ENCODE peak calls at places on chromosome 10, in seven cellular contexts. One of them, this sample, is unnamed.
A peak's percentile ranks its signal among the peaks of the same experiment; 100 is the strongest.

GRCh38 chr10:103231047-103231551 is 14.6 kb upstream of the RPEL1 start:
- DNase-seq in lower leg skin: no peak
- DNase-seq in hepatocyte: peak; percentile 57
- DNase-seq in cardiac muscle cell: peak; percentile 87
- DNase-seq in A549: peak; percentile 96
- DNase-seq in cardiac fibroblast: peak; percentile 97
- DNase-seq in osteocyte: no peak
- DNase-seq in this sample: no peak

GRCh38 chr10:130340816-130341215 is 204.6 kb downstream of the GLRX3 start:
- DNase-seq in lower leg skin: peak; percentile 75
- DNase-seq in hepatocyte: no peak
- DNase-seq in cardiac muscle cell: no peak
- DNase-seq in A549: no peak
- DNase-seq in cardiac fibroblast: no peak
- DNase-seq in osteocyte: peak; percentile 74
- DNase-seq in this sample: peak; percentile 47

GRCh38 chr10:15836797-15837196 is 23.5 kb downstream of the MINDY3 start:
- DNase-seq in lower leg skin: no peak
- DNase-seq in hepatocyte: no peak
- DNase-seq in cardiac muscle cell: no peak
- DNase-seq in A549: no peak
- DNase-seq in cardiac fibroblast: no peak
- DNase-seq in osteocyte: no peak
- DNase-seq in this sample: no peak

GRCh38 chr10:43355749-43356371 is 15.6 kb upstream of the FXYD4 start:
- DNase-seq in lower leg skin: no peak
- DNase-seq in hepatocyte: no peak
- DNase-seq in cardiac muscle cell: no peak
- DNase-seq in A549: peak; percentile 82
- DNase-seq in cardiac fibroblast: peak; percentile 53
- DNase-seq in osteocyte: no peak
- DNase-seq in this sample: no peak

GRCh38 chr10:103757531-103758293 is 97.7 kb downstream of the SH3PXD2A start:
- DNase-seq in lower leg skin: peak; percentile 92
- DNase-seq in hepatocyte: peak; percentile 43
- DNase-seq in cardiac muscle cell: no peak
- DNase-seq in A549: peak; percentile 81
- DNase-seq in cardiac fibroblast: peak; percentile 78
- DNase-seq in osteocyte: no peak
- DNase-seq in this sample: no peak

GRCh38 chr10:26486985-26487850 is 49.1 kb downstream of the APBB1IP start:
- DNase-seq in lower leg skin: no peak
- DNase-seq in hepatocyte: peak; percentile 74
- DNase-seq in cardiac muscle cell: no peak
- DNase-seq in A549: peak; percentile 94
- DNase-seq in cardiac fibroblast: peak; percentile 90
- DNase-seq in osteocyte: no peak
- DNase-seq in this sample: no peak

GRCh38 chr10:35409094-35409582 is 72.8 kb downstream of the CCNY start:
- DNase-seq in lower leg skin: no peak
- DNase-seq in hepatocyte: no peak
- DNase-seq in cardiac muscle cell: no peak
- DNase-seq in A549: no peak
- DNase-seq in cardiac fibroblast: peak; percentile 84
- DNase-seq in osteocyte: no peak
- DNase-seq in this sample: no peak

GRCh38 chr10:12566161-12567115 is 217.1 kb downstream of the CAMK1D start:
- DNase-seq in lower leg skin: peak; percentile 88
- DNase-seq in hepatocyte: no peak
- DNase-seq in cardiac muscle cell: no peak
- DNase-seq in A549: no peak
- DNase-seq in cardiac fibroblast: peak; percentile 30
- DNase-seq in osteocyte: no peak
- DNase-seq in this sample: no peak

GRCh38 chr10:20418286-20418685 is 478.8 kb downstream of the NEBL start:
- DNase-seq in lower leg skin: no peak
- DNase-seq in hepatocyte: no peak
- DNase-seq in cardiac muscle cell: no peak
- DNase-seq in A549: no peak
- DNase-seq in cardiac fibroblast: no peak
- DNase-seq in osteocyte: no peak
- DNase-seq in this sample: no peak

GRCh38 chr10:97889461-97890265 is 40.0 kb downstream of the GOLGA7B start:
- DNase-seq in lower leg skin: no peak
- DNase-seq in hepatocyte: peak; percentile 69
- DNase-seq in cardiac muscle cell: no peak
- DNase-seq in A549: peak; percentile 94
- DNase-seq in cardiac fibroblast: peak; percentile 11
- DNase-seq in osteocyte: peak; percentile 95
- DNase-seq in this sample: no peak

GRCh38 chr10:5948999-5949759 is 28.2 kb downstream of the IL15RA start:
- DNase-seq in lower leg skin: no peak
- DNase-seq in hepatocyte: peak; percentile 57
- DNase-seq in cardiac muscle cell: peak; percentile 57
- DNase-seq in A549: peak; percentile 62
- DNase-seq in cardiac fibroblast: peak; percentile 77
- DNase-seq in osteocyte: no peak
- DNase-seq in this sample: no peak

GRCh38 chr10:7027913-7028808 is 382.7 kb downstream of the SFMBT2 start:
- DNase-seq in lower leg skin: no peak
- DNase-seq in hepatocyte: no peak
- DNase-seq in cardiac muscle cell: no peak
- DNase-seq in A549: no peak
- DNase-seq in cardiac fibroblast: peak; percentile 1
- DNase-seq in osteocyte: no peak
- DNase-seq in this sample: no peak

GRCh38 chr10:10986606-10987005 is 31.1 kb upstream of the CELF2 start:
- DNase-seq in lower leg skin: no peak
- DNase-seq in hepatocyte: no peak
- DNase-seq in cardiac muscle cell: no peak
- DNase-seq in A549: no peak
- DNase-seq in cardiac fibroblast: no peak
- DNase-seq in osteocyte: no peak
- DNase-seq in this sample: no peak

GRCh38 chr10:94146746-94147145 is 153.0 kb downstream of the PLCE1 start:
- DNase-seq in lower leg skin: no peak
- DNase-seq in hepatocyte: no peak
- DNase-seq in cardiac muscle cell: no peak
- DNase-seq in A549: no peak
- DNase-seq in cardiac fibroblast: no peak
- DNase-seq in osteocyte: no peak
- DNase-seq in this sample: no peak

GRCh38 chr10:106877574-106877973 is 286.9 kb downstream of the SORCS1 start:
- DNase-seq in lower leg skin: no peak
- DNase-seq in hepatocyte: no peak
- DNase-seq in cardiac muscle cell: no peak
- DNase-seq in A549: no peak
- DNase-seq in cardiac fibroblast: no peak
- DNase-seq in osteocyte: no peak
- DNase-seq in this sample: no peak

GRCh38 chr10:104478380-104478779 is 124.7 kb downstream of the CFAP58 start:
- DNase-seq in lower leg skin: no peak
- DNase-seq in hepatocyte: no peak
- DNase-seq in cardiac muscle cell: no peak
- DNase-seq in A549: no peak
- DNase-seq in cardiac fibroblast: no peak
- DNase-seq in osteocyte: no peak
- DNase-seq in this sample: no peak

GRCh38 chr10:119333146-119333792 is 125.9 kb downstream of the GRK5 start:
- DNase-seq in lower leg skin: no peak
- DNase-seq in hepatocyte: no peak
- DNase-seq in cardiac muscle cell: no peak
- DNase-seq in A549: no peak
- DNase-seq in cardiac fibroblast: peak; percentile 46
- DNase-seq in osteocyte: no peak
- DNase-seq in this sample: no peak

DNA sequence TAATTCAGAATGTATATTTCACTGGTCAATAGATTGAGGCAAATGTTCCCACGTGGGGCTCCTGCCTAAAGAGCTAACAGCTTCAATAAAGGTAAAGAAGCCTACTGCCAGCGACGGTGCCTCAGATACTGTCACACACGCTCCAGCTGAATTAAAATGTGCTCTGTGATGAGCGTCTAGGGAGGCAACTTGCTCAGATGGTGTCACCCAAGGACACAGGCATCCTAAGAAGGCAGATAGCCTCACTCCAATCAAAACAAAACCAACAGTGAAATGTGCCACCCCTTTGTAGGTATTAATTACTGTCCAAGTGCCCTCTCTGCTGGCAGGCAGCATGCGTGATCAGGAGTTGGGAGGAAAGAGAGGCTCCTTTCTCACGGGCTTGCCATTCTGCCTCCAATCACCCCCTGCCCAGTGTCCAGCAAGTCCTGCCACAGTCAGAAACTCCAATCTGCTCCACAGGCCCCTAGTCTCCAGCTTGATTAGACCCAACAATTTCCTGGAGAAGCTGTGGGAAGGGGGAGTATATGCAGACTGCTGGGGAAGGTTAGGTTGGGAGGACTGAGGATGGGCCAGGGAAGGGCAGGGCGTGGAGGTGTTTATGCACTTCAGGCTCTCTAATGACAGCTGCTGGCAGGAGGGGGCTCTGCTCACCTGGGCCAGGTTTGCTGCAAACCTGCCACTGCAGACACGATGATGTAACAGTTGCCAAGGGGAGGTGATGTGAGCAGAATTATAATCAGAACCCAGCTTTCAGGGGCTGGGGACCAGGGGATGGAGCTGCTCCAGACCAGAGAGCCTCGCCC is 297.9 kb downstream of the GRID1 start:
- DNase-seq in lower leg skin: peak; percentile 54
- DNase-seq in hepatocyte: no peak
- DNase-seq in cardiac muscle cell: no peak
- DNase-seq in A549: no peak
- DNase-seq in cardiac fibroblast: no peak
- DNase-seq in osteocyte: peak; percentile 57
- DNase-seq in this sample: peak; percentile 22
- TF ChIP-seq CTCF in lower leg skin: no peak
- TF ChIP-seq CTCF in hepatocyte: no peak
- TF ChIP-seq CTCF in cardiac muscle cell: no peak
- TF ChIP-seq CTCF in A549: no peak
- TF ChIP-seq CTCF in cardiac fibroblast: no peak
- TF ChIP-seq CTCF in osteocyte: no peak
- TF ChIP-seq CTCF in this sample: no peak

DNA sequence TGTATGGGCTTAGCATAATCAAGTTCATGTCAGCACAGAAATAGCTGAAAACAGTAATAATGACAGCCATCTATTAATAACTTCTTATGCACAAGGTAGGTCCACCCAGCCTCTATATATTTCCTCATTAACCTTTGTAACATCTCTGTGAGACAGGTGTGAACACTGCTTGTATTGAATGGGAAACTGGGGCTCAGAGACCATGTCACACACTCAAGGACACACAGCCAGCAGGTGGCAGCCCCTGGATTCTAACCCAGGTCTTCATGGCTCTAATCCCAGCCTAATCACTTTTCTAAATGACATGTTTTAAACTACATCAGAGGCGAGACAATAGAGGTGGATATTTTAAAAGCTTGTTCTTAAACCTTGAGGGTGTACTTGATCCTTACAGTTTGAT is 591.4 kb downstream of the PARD3 start:
- DNase-seq in lower leg skin: no peak
- DNase-seq in hepatocyte: no peak
- DNase-seq in cardiac muscle cell: no peak
- DNase-seq in A549: no peak
- DNase-seq in cardiac fibroblast: no peak
- DNase-seq in osteocyte: no peak
- DNase-seq in this sample: no peak
- TF ChIP-seq CTCF in lower leg skin: no peak
- TF ChIP-seq CTCF in hepatocyte: no peak
- TF ChIP-seq CTCF in cardiac muscle cell: peak; percentile 4
- TF ChIP-seq CTCF in A549: peak; percentile 25
- TF ChIP-seq CTCF in cardiac fibroblast: peak; percentile 6
- TF ChIP-seq CTCF in osteocyte: no peak
- TF ChIP-seq CTCF in this sample: no peak

DNA sequence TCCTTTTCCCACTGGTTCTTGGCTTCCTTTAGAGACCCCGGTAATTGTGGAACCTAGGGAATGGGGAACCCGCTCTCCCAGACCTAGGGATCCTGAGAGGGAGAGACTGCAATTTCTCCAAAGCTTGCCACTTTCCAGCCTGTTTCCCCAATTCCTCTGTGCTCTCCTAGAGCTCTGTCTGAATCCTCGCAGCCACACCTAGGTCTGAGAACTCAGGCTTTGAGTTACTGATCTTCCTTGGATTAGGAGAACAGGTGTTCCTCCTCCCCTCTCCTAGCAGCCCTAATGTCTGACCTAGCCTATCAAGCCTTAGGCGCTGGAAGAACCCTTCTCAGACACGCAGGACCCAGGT is 20.0 kb downstream of the WNT8B start:
- DNase-seq in lower leg skin: no peak
- DNase-seq in hepatocyte: no peak
- DNase-seq in cardiac muscle cell: peak; percentile 3
- DNase-seq in A549: no peak
- DNase-seq in cardiac fibroblast: no peak
- DNase-seq in osteocyte: no peak
- DNase-seq in this sample: no peak
- TF ChIP-seq CTCF in lower leg skin: peak; percentile 5
- TF ChIP-seq CTCF in hepatocyte: no peak
- TF ChIP-seq CTCF in cardiac muscle cell: no peak
- TF ChIP-seq CTCF in A549: peak; percentile 24
- TF ChIP-seq CTCF in cardiac fibroblast: no peak
- TF ChIP-seq CTCF in osteocyte: no peak
- TF ChIP-seq CTCF in this sample: no peak

DNA sequence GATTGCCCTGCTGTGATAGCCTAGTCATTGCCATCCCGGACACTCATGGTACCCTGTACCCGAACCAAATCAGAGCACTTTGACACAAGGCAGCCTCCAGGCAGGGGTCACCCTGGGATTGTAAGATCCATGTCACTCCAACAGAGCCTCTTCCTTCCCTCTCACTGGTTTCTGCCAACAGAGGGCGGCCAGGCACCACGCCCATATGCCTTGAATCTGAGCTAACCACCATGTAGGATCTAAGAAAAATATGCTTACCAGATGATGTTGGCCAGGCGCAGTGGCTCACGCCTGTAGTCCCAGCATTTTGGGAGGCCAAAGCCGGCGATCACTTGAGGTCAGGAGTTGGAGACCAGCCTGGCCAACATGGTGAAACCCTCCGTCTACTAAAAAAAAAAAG is 389.2 kb upstream of the KLF6 start:
- DNase-seq in lower leg skin: no peak
- DNase-seq in hepatocyte: no peak
- DNase-seq in cardiac muscle cell: peak; percentile 14
- DNase-seq in A549: peak; percentile 43
- DNase-seq in cardiac fibroblast: peak; percentile 8
- DNase-seq in osteocyte: no peak
- DNase-seq in this sample: no peak
- TF ChIP-seq CTCF in lower leg skin: peak; percentile 15
- TF ChIP-seq CTCF in hepatocyte: no peak
- TF ChIP-seq CTCF in cardiac muscle cell: no peak
- TF ChIP-seq CTCF in A549: peak; percentile 22
- TF ChIP-seq CTCF in cardiac fibroblast: no peak
- TF ChIP-seq CTCF in osteocyte: no peak
- TF ChIP-seq CTCF in this sample: no peak

DNA sequence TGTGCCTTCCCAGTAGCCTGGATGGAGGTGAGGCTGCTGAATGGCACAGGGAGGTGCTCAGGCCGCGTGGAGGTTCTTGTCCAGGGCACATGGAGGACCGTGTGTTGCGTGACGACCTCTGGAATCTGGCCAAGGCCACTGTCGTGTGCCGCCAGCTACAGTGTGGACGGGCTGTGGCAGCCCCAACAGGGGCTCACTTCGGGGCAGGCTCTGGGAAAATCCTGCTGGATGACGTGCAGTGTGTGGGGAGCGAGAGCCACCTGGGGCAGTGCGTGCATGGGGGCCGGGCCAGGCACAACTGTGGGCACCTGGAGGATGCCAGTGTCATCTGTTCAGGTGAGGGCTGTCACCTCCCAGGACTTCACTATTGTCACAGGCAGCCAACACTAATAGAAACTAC is 50.2 kb upstream of the C10orf120 start:
- DNase-seq in lower leg skin: no peak
- DNase-seq in hepatocyte: no peak
- DNase-seq in cardiac muscle cell: no peak
- DNase-seq in A549: no peak
- DNase-seq in cardiac fibroblast: no peak
- DNase-seq in osteocyte: no peak
- DNase-seq in this sample: no peak
- TF ChIP-seq CTCF in lower leg skin: no peak
- TF ChIP-seq CTCF in hepatocyte: no peak
- TF ChIP-seq CTCF in cardiac muscle cell: no peak
- TF ChIP-seq CTCF in A549: no peak
- TF ChIP-seq CTCF in cardiac fibroblast: no peak
- TF ChIP-seq CTCF in osteocyte: no peak
- TF ChIP-seq CTCF in this sample: no peak